ENCODE peak calls at places on chromosomes 2 and 18, in eight cellular contexts. One of them, this sample, is unnamed.

GRCh38 chr18:74251297-74252031 is 40.3 kb downstream of the CYB5A start:
- DNase-seq in fibroblast of the aortic adventitia: peak; percentile 88
- DNase-seq in DMS153: no peak
- DNase-seq in activated CD8-positive, alpha-beta memory T cell treated with anti-CD3 and anti-CD28 coated beads, Interleukin-2, amount 50 U/mL, for 4 hours: no peak
- DNase-seq in HTR-8/SVneo: no peak
- DNase-seq in left ventricle myocardium superior: no peak
- DNase-seq in fibroblast of lung: peak; percentile 87
- DNase-seq in anterior cingulate cortex: no peak
- DNase-seq in this sample: no peak

GRCh38 chr2:148922776-148923175 is 47.7 kb downstream of the KIF5C start:
- DNase-seq in fibroblast of the aortic adventitia: no peak
- DNase-seq in DMS153: no peak
- DNase-seq in activated CD8-positive, alpha-beta memory T cell treated with anti-CD3 and anti-CD28 coated beads, Interleukin-2, amount 50 U/mL, for 4 hours: no peak
- DNase-seq in HTR-8/SVneo: no peak
- DNase-seq in left ventricle myocardium superior: no peak
- DNase-seq in fibroblast of lung: no peak
- DNase-seq in anterior cingulate cortex: no peak
- DNase-seq in this sample: no peak

GRCh38 chr18:48454146-48454796 is 45.1 kb upstream of the ZBTB7C start:
- DNase-seq in fibroblast of the aortic adventitia: no peak
- DNase-seq in DMS153: no peak
- DNase-seq in activated CD8-positive, alpha-beta memory T cell treated with anti-CD3 and anti-CD28 coated beads, Interleukin-2, amount 50 U/mL, for 4 hours: no peak
- DNase-seq in HTR-8/SVneo: no peak
- DNase-seq in left ventricle myocardium superior: no peak
- DNase-seq in fibroblast of lung: no peak
- DNase-seq in anterior cingulate cortex: no peak
- DNase-seq in this sample: no peak

GRCh38 chr2:42328148-42328833 is 32.7 kb downstream of the COX7A2L start:
- DNase-seq in fibroblast of the aortic adventitia: peak; percentile 67
- DNase-seq in DMS153: no peak
- DNase-seq in activated CD8-positive, alpha-beta memory T cell treated with anti-CD3 and anti-CD28 coated beads, Interleukin-2, amount 50 U/mL, for 4 hours: no peak
- DNase-seq in HTR-8/SVneo: peak; percentile 29
- DNase-seq in left ventricle myocardium superior: no peak
- DNase-seq in fibroblast of lung: peak; percentile 68
- DNase-seq in anterior cingulate cortex: no peak
- DNase-seq in this sample: no peak

GRCh38 chr2:44131177-44131576 is 37.5 kb upstream of the PPM1B start:
- DNase-seq in fibroblast of the aortic adventitia: no peak
- DNase-seq in DMS153: no peak
- DNase-seq in activated CD8-positive, alpha-beta memory T cell treated with anti-CD3 and anti-CD28 coated beads, Interleukin-2, amount 50 U/mL, for 4 hours: no peak
- DNase-seq in HTR-8/SVneo: no peak
- DNase-seq in left ventricle myocardium superior: no peak
- DNase-seq in fibroblast of lung: no peak
- DNase-seq in anterior cingulate cortex: no peak
- DNase-seq in this sample: no peak

GRCh38 chr2:188319845-188320244 is 28.2 kb downstream of the GULP1 start:
- DNase-seq in fibroblast of the aortic adventitia: no peak
- DNase-seq in DMS153: no peak
- DNase-seq in activated CD8-positive, alpha-beta memory T cell treated with anti-CD3 and anti-CD28 coated beads, Interleukin-2, amount 50 U/mL, for 4 hours: no peak
- DNase-seq in HTR-8/SVneo: no peak
- DNase-seq in left ventricle myocardium superior: no peak
- DNase-seq in fibroblast of lung: no peak
- DNase-seq in anterior cingulate cortex: no peak
- DNase-seq in this sample: no peak

GRCh38 chr2:119282966-119283511 is 59.4 kb downstream of the STEAP3 start:
- DNase-seq in fibroblast of the aortic adventitia: no peak
- DNase-seq in DMS153: no peak
- DNase-seq in activated CD8-positive, alpha-beta memory T cell treated with anti-CD3 and anti-CD28 coated beads, Interleukin-2, amount 50 U/mL, for 4 hours: no peak
- DNase-seq in HTR-8/SVneo: no peak
- DNase-seq in left ventricle myocardium superior: peak; percentile 81
- DNase-seq in fibroblast of lung: no peak
- DNase-seq in anterior cingulate cortex: peak; percentile 85
- DNase-seq in this sample: peak; percentile 52

GRCh38 chr2:188315750-188316149 is 24.1 kb downstream of the GULP1 start:
- DNase-seq in fibroblast of the aortic adventitia: no peak
- DNase-seq in DMS153: no peak
- DNase-seq in activated CD8-positive, alpha-beta memory T cell treated with anti-CD3 and anti-CD28 coated beads, Interleukin-2, amount 50 U/mL, for 4 hours: no peak
- DNase-seq in HTR-8/SVneo: no peak
- DNase-seq in left ventricle myocardium superior: no peak
- DNase-seq in fibroblast of lung: no peak
- DNase-seq in anterior cingulate cortex: no peak
- DNase-seq in this sample: no peak

GRCh38 chr2:217886720-217887309 is 116.0 kb downstream of the TNS1 start:
- DNase-seq in fibroblast of the aortic adventitia: peak; percentile 80
- DNase-seq in DMS153: peak; percentile 51
- DNase-seq in activated CD8-positive, alpha-beta memory T cell treated with anti-CD3 and anti-CD28 coated beads, Interleukin-2, amount 50 U/mL, for 4 hours: peak; percentile 66
- DNase-seq in HTR-8/SVneo: peak; percentile 79
- DNase-seq in left ventricle myocardium superior: peak; percentile 70
- DNase-seq in fibroblast of lung: peak; percentile 75
- DNase-seq in anterior cingulate cortex: peak; percentile 61
- DNase-seq in this sample: peak; percentile 41

GRCh38 chr2:49000692-49001091 is 153.6 kb downstream of the FSHR start:
- DNase-seq in fibroblast of the aortic adventitia: no peak
- DNase-seq in DMS153: no peak
- DNase-seq in activated CD8-positive, alpha-beta memory T cell treated with anti-CD3 and anti-CD28 coated beads, Interleukin-2, amount 50 U/mL, for 4 hours: no peak
- DNase-seq in HTR-8/SVneo: no peak
- DNase-seq in left ventricle myocardium superior: no peak
- DNase-seq in fibroblast of lung: no peak
- DNase-seq in anterior cingulate cortex: no peak
- DNase-seq in this sample: no peak

GRCh38 chr2:41886145-41886664 is 161.6 kb upstream of the PKDCC start:
- DNase-seq in fibroblast of the aortic adventitia: no peak
- DNase-seq in DMS153: no peak
- DNase-seq in activated CD8-positive, alpha-beta memory T cell treated with anti-CD3 and anti-CD28 coated beads, Interleukin-2, amount 50 U/mL, for 4 hours: no peak
- DNase-seq in HTR-8/SVneo: no peak
- DNase-seq in left ventricle myocardium superior: no peak
- DNase-seq in fibroblast of lung: no peak
- DNase-seq in anterior cingulate cortex: no peak
- DNase-seq in this sample: no peak

GRCh38 chr2:67649331-67650071 is 252.4 kb downstream of the ETAA1 start:
- DNase-seq in fibroblast of the aortic adventitia: peak; percentile 95
- DNase-seq in DMS153: peak; percentile 49
- DNase-seq in activated CD8-positive, alpha-beta memory T cell treated with anti-CD3 and anti-CD28 coated beads, Interleukin-2, amount 50 U/mL, for 4 hours: no peak
- DNase-seq in HTR-8/SVneo: peak; percentile 6
- DNase-seq in left ventricle myocardium superior: peak; percentile 55
- DNase-seq in fibroblast of lung: peak; percentile 95
- DNase-seq in anterior cingulate cortex: no peak
- DNase-seq in this sample: no peak

GRCh38 chr18:3212636-3213035 is 7.1 kb downstream of the MYOM1 start:
- DNase-seq in fibroblast of the aortic adventitia: no peak
- DNase-seq in DMS153: no peak
- DNase-seq in activated CD8-positive, alpha-beta memory T cell treated with anti-CD3 and anti-CD28 coated beads, Interleukin-2, amount 50 U/mL, for 4 hours: no peak
- DNase-seq in HTR-8/SVneo: no peak
- DNase-seq in left ventricle myocardium superior: no peak
- DNase-seq in fibroblast of lung: no peak
- DNase-seq in anterior cingulate cortex: no peak
- DNase-seq in this sample: no peak

GRCh38 chr2:180336550-180336949 is 329.5 kb upstream of the CWC22 start:
- DNase-seq in fibroblast of the aortic adventitia: no peak
- DNase-seq in DMS153: no peak
- DNase-seq in activated CD8-positive, alpha-beta memory T cell treated with anti-CD3 and anti-CD28 coated beads, Interleukin-2, amount 50 U/mL, for 4 hours: no peak
- DNase-seq in HTR-8/SVneo: no peak
- DNase-seq in left ventricle myocardium superior: no peak
- DNase-seq in fibroblast of lung: no peak
- DNase-seq in anterior cingulate cortex: no peak
- DNase-seq in this sample: no peak

GRCh38 chr2:240427729-240428128 is 7.7 kb upstream of the GPC1 start:
- DNase-seq in fibroblast of the aortic adventitia: no peak
- DNase-seq in DMS153: no peak
- DNase-seq in activated CD8-positive, alpha-beta memory T cell treated with anti-CD3 and anti-CD28 coated beads, Interleukin-2, amount 50 U/mL, for 4 hours: no peak
- DNase-seq in HTR-8/SVneo: no peak
- DNase-seq in left ventricle myocardium superior: no peak
- DNase-seq in fibroblast of lung: no peak
- DNase-seq in anterior cingulate cortex: no peak
- DNase-seq in this sample: no peak

GRCh38 chr18:10145523-10145922 is 231.7 kb downstream of the VAPA start:
- DNase-seq in fibroblast of the aortic adventitia: no peak
- DNase-seq in DMS153: no peak
- DNase-seq in activated CD8-positive, alpha-beta memory T cell treated with anti-CD3 and anti-CD28 coated beads, Interleukin-2, amount 50 U/mL, for 4 hours: no peak
- DNase-seq in HTR-8/SVneo: no peak
- DNase-seq in left ventricle myocardium superior: no peak
- DNase-seq in fibroblast of lung: no peak
- DNase-seq in anterior cingulate cortex: no peak
- DNase-seq in this sample: no peak

GRCh38 chr2:68726608-68727367 is 7.8 kb upstream of the ARHGAP25 start:
- DNase-seq in fibroblast of the aortic adventitia: no peak
- DNase-seq in DMS153: no peak
- DNase-seq in activated CD8-positive, alpha-beta memory T cell treated with anti-CD3 and anti-CD28 coated beads, Interleukin-2, amount 50 U/mL, for 4 hours: peak; percentile 79
- DNase-seq in HTR-8/SVneo: no peak
- DNase-seq in left ventricle myocardium superior: peak; percentile 29
- DNase-seq in fibroblast of lung: no peak
- DNase-seq in anterior cingulate cortex: no peak
- DNase-seq in this sample: no peak

GRCh38 chr18:44725300-44726096 is 44.8 kb downstream of the SETBP1 start:
- DNase-seq in fibroblast of the aortic adventitia: peak; percentile 61
- DNase-seq in DMS153: no peak
- DNase-seq in activated CD8-positive, alpha-beta memory T cell treated with anti-CD3 and anti-CD28 coated beads, Interleukin-2, amount 50 U/mL, for 4 hours: peak; percentile 49
- DNase-seq in HTR-8/SVneo: no peak
- DNase-seq in left ventricle myocardium superior: no peak
- DNase-seq in fibroblast of lung: peak; percentile 61
- DNase-seq in anterior cingulate cortex: no peak
- DNase-seq in this sample: no peak

GRCh38 chr2:105294844-105295481 is 34.6 kb downstream of the TGFBRAP1 start:
- DNase-seq in fibroblast of the aortic adventitia: peak; percentile 74
- DNase-seq in DMS153: no peak
- DNase-seq in activated CD8-positive, alpha-beta memory T cell treated with anti-CD3 and anti-CD28 coated beads, Interleukin-2, amount 50 U/mL, for 4 hours: no peak
- DNase-seq in HTR-8/SVneo: peak; percentile 71
- DNase-seq in left ventricle myocardium superior: no peak
- DNase-seq in fibroblast of lung: peak; percentile 69
- DNase-seq in anterior cingulate cortex: peak; percentile 57
- DNase-seq in this sample: peak; percentile 42

GRCh38 chr2:133570547-133570946 is 2.3 kb upstream of the NCKAP5 start:
- DNase-seq in fibroblast of the aortic adventitia: no peak
- DNase-seq in DMS153: no peak
- DNase-seq in activated CD8-positive, alpha-beta memory T cell treated with anti-CD3 and anti-CD28 coated beads, Interleukin-2, amount 50 U/mL, for 4 hours: no peak
- DNase-seq in HTR-8/SVneo: no peak
- DNase-seq in left ventricle myocardium superior: no peak
- DNase-seq in fibroblast of lung: no peak
- DNase-seq in anterior cingulate cortex: no peak
- DNase-seq in this sample: no peak

GRCh38 chr18:58572680-58573079 is 56.2 kb downstream of the ALPK2 start:
- DNase-seq in fibroblast of the aortic adventitia: no peak
- DNase-seq in DMS153: no peak
- DNase-seq in activated CD8-positive, alpha-beta memory T cell treated with anti-CD3 and anti-CD28 coated beads, Interleukin-2, amount 50 U/mL, for 4 hours: no peak
- DNase-seq in HTR-8/SVneo: no peak
- DNase-seq in left ventricle myocardium superior: no peak
- DNase-seq in fibroblast of lung: no peak
- DNase-seq in anterior cingulate cortex: no peak
- DNase-seq in this sample: no peak

GRCh38 chr18:55500316-55501086 is 87.5 kb downstream of the TCF4 start:
- DNase-seq in fibroblast of the aortic adventitia: peak; percentile 66
- DNase-seq in DMS153: no peak
- DNase-seq in activated CD8-positive, alpha-beta memory T cell treated with anti-CD3 and anti-CD28 coated beads, Interleukin-2, amount 50 U/mL, for 4 hours: no peak
- DNase-seq in HTR-8/SVneo: no peak
- DNase-seq in left ventricle myocardium superior: no peak
- DNase-seq in fibroblast of lung: peak; percentile 86
- DNase-seq in anterior cingulate cortex: no peak
- DNase-seq in this sample: no peak

GRCh38 chr2:179263460-179264237 is 983 bp downstream of the SESTD1 start:
- DNase-seq in fibroblast of the aortic adventitia: peak; percentile 73
- DNase-seq in DMS153: no peak
- DNase-seq in activated CD8-positive, alpha-beta memory T cell treated with anti-CD3 and anti-CD28 coated beads, Interleukin-2, amount 50 U/mL, for 4 hours: no peak
- DNase-seq in HTR-8/SVneo: no peak
- DNase-seq in left ventricle myocardium superior: peak; percentile 67
- DNase-seq in fibroblast of lung: peak; percentile 74
- DNase-seq in anterior cingulate cortex: peak; percentile 49
- DNase-seq in this sample: peak; percentile 41

GRCh38 chr2:168583064-168583709 is 127.1 kb downstream of the CERS6 start:
- DNase-seq in fibroblast of the aortic adventitia: peak; percentile 61
- DNase-seq in DMS153: no peak
- DNase-seq in activated CD8-positive, alpha-beta memory T cell treated with anti-CD3 and anti-CD28 coated beads, Interleukin-2, amount 50 U/mL, for 4 hours: no peak
- DNase-seq in HTR-8/SVneo: no peak
- DNase-seq in left ventricle myocardium superior: no peak
- DNase-seq in fibroblast of lung: peak; percentile 62
- DNase-seq in anterior cingulate cortex: no peak
- DNase-seq in this sample: no peak

GRCh38 chr2:71000780-71001591 is 6.3 kb upstream of the TEX261 start:
- DNase-seq in fibroblast of the aortic adventitia: peak; percentile 71
- DNase-seq in DMS153: peak; percentile 22
- DNase-seq in activated CD8-positive, alpha-beta memory T cell treated with anti-CD3 and anti-CD28 coated beads, Interleukin-2, amount 50 U/mL, for 4 hours: peak; percentile 81
- DNase-seq in HTR-8/SVneo: peak; percentile 79
- DNase-seq in left ventricle myocardium superior: peak; percentile 83
- DNase-seq in fibroblast of lung: peak; percentile 67
- DNase-seq in anterior cingulate cortex: peak; percentile 17
- DNase-seq in this sample: peak; percentile 68

GRCh38 chr18:54671291-54671881 is 80.3 kb downstream of the DYNAP start:
- DNase-seq in fibroblast of the aortic adventitia: peak; percentile 65
- DNase-seq in DMS153: no peak
- DNase-seq in activated CD8-positive, alpha-beta memory T cell treated with anti-CD3 and anti-CD28 coated beads, Interleukin-2, amount 50 U/mL, for 4 hours: no peak
- DNase-seq in HTR-8/SVneo: peak; percentile 14
- DNase-seq in left ventricle myocardium superior: no peak
- DNase-seq in fibroblast of lung: peak; percentile 62
- DNase-seq in anterior cingulate cortex: no peak
- DNase-seq in this sample: no peak

GRCh38 chr2:230798769-230799399 is 65.9 kb upstream of the ITM2C start:
- DNase-seq in fibroblast of the aortic adventitia: peak; percentile 72
- DNase-seq in DMS153: peak; percentile 20
- DNase-seq in activated CD8-positive, alpha-beta memory T cell treated with anti-CD3 and anti-CD28 coated beads, Interleukin-2, amount 50 U/mL, for 4 hours: peak; percentile 32
- DNase-seq in HTR-8/SVneo: no peak
- DNase-seq in left ventricle myocardium superior: no peak
- DNase-seq in fibroblast of lung: peak; percentile 71
- DNase-seq in anterior cingulate cortex: no peak
- DNase-seq in this sample: no peak

GRCh38 chr2:216664593-216665034 is 30.7 kb downstream of the IGFBP5 start:
- DNase-seq in fibroblast of the aortic adventitia: no peak
- DNase-seq in DMS153: no peak
- DNase-seq in activated CD8-positive, alpha-beta memory T cell treated with anti-CD3 and anti-CD28 coated beads, Interleukin-2, amount 50 U/mL, for 4 hours: no peak
- DNase-seq in HTR-8/SVneo: peak; percentile 35
- DNase-seq in left ventricle myocardium superior: no peak
- DNase-seq in fibroblast of lung: no peak
- DNase-seq in anterior cingulate cortex: no peak
- DNase-seq in this sample: no peak

GRCh38 chr2:69683170-69683971 is 39.8 kb upstream of the AAK1 start:
- DNase-seq in fibroblast of the aortic adventitia: peak; percentile 82
- DNase-seq in DMS153: no peak
- DNase-seq in activated CD8-positive, alpha-beta memory T cell treated with anti-CD3 and anti-CD28 coated beads, Interleukin-2, amount 50 U/mL, for 4 hours: no peak
- DNase-seq in HTR-8/SVneo: peak; percentile 72
- DNase-seq in left ventricle myocardium superior: no peak
- DNase-seq in fibroblast of lung: peak; percentile 80
- DNase-seq in anterior cingulate cortex: no peak
- DNase-seq in this sample: no peak

GRCh38 chr18:666177-666576 is 8.7 kb downstream of the TYMS start:
- DNase-seq in fibroblast of the aortic adventitia: no peak
- DNase-seq in DMS153: no peak
- DNase-seq in activated CD8-positive, alpha-beta memory T cell treated with anti-CD3 and anti-CD28 coated beads, Interleukin-2, amount 50 U/mL, for 4 hours: no peak
- DNase-seq in HTR-8/SVneo: no peak
- DNase-seq in left ventricle myocardium superior: no peak
- DNase-seq in fibroblast of lung: no peak
- DNase-seq in anterior cingulate cortex: no peak
- DNase-seq in this sample: no peak

GRCh38 chr2:27021253-27021801 is 11.4 kb upstream of the TMEM214 start:
- DNase-seq in fibroblast of the aortic adventitia: peak; percentile 21
- DNase-seq in DMS153: no peak
- DNase-seq in activated CD8-positive, alpha-beta memory T cell treated with anti-CD3 and anti-CD28 coated beads, Interleukin-2, amount 50 U/mL, for 4 hours: no peak
- DNase-seq in HTR-8/SVneo: no peak
- DNase-seq in left ventricle myocardium superior: no peak
- DNase-seq in fibroblast of lung: no peak
- DNase-seq in anterior cingulate cortex: no peak
- DNase-seq in this sample: no peak